ENCODE peak calls at places on chromosomes 6 and 20, in ten cellular contexts. P is NCI-H1092 treated with DMSO at 0.1 percent for 48 hours; K is stimulated activated CD4-positive, alpha-beta T cell treated with anti-CD3 and anti-CD28 coated beads, Interleukin-4, amount 100 ng/mL, for 48 hours; T is H7; R is hypothalamus; Q is amygdala; F is testis; Z is globus pallidus; G is HuH-7.5; E is effector memory CD8-positive, alpha-beta T cell. N is an unnamed sample.

GRCh38 chr20:59435496-59435895 is 135.1 kb downstream of the EDN3 start:
- DNase-seq in G (no peak), P (no peak), Z (no peak), Q (no peak), K (no peak), R (no peak), E (no peak), T (no peak), F (no peak), N (no peak)

GRCh38 chr20:52918311-52918710 is 53.8 kb upstream of the TSHZ2 start:
- DNase-seq in Z (no peak), G (no peak), T (no peak), R (no peak), E (no peak), K (no peak), F (no peak), P (no peak), Q (no peak), N (no peak)

GRCh38 chr6:67131827-67132226 is 1424.8 kb upstream of the EYS start:
- DNase-seq in K (no peak), Q (peak; percentile 64), T (no peak), R (no peak), Z (peak; percentile 74), P (no peak), G (no peak), E (no peak), F (no peak), N (no peak)

GRCh38 chr6:157585274-157586087 is 204.5 kb downstream of the ZDHHC14 start:
- DNase-seq in G (no peak), T (no peak), Z (no peak), Q (no peak), P (no peak), F (no peak), K (no peak), R (no peak), E (no peak), N (no peak)

GRCh38 chr20:51667002-51667408 is 101.2 kb downstream of the ATP9A start:
- DNase-seq in K (no peak), F (no peak), E (peak; percentile 18), Z (no peak), Q (no peak), T (no peak), G (no peak), R (no peak), P (no peak), N (no peak)

GRCh38 chr6:25710287-25710686 is 44.3 kb upstream of the SLC17A4 start:
- DNase-seq in R (no peak), K (no peak), Q (no peak), E (no peak), Z (no peak), P (no peak), T (no peak), F (peak; percentile 84), G (no peak), N (no peak)

GRCh38 chr20:1414982-1415381 is 22.1 kb upstream of the FKBP1A start:
- DNase-seq in T (no peak), P (no peak), Q (no peak), R (no peak), F (no peak), K (no peak), E (no peak), G (no peak), Z (no peak), N (no peak)

GRCh38 chr6:72712921-72713320 is 91.1 kb downstream of the KCNQ5 start:
- DNase-seq in K (no peak), E (no peak), R (no peak), F (no peak), G (no peak), T (no peak), Q (no peak), P (no peak), Z (no peak), N (no peak)

GRCh38 chr20:45445805-45446562 is 23.6 kb upstream of the WFDC2 start:
- DNase-seq in R (no peak), E (no peak), P (no peak), Z (no peak), K (peak; percentile 33), Q (no peak), G (peak; percentile 71), T (peak; percentile 67), F (no peak), N (no peak)

GRCh38 chr6:89797317-89797716 is 22.3 kb downstream of the MDN1 start:
- DNase-seq in G (no peak), P (no peak), K (no peak), R (no peak), Q (no peak), F (no peak), T (no peak), Z (no peak), E (no peak), N (no peak)

GRCh38 chr6:168161371-168161750 is 82.3 kb upstream of the FRMD1 start:
- DNase-seq in P (no peak), R (no peak), K (no peak), G (no peak), Q (no peak), E (no peak), F (no peak), Z (no peak), T (peak; percentile 26), N (no peak)

GRCh38 chr6:111470991-111471390 is 12.0 kb downstream of the REV3L start:
- DNase-seq in Q (no peak), K (no peak), R (no peak), F (no peak), Z (no peak), E (no peak), G (no peak), T (no peak), P (no peak), N (no peak)

GRCh38 chr6:7541175-7542064 is at the start of gene DSP:
- DNase-seq in R (no peak), E (no peak), Q (no peak), F (peak; percentile 41), T (peak; percentile 90), Z (no peak), P (peak; percentile 13), G (peak; percentile 64), K (peak; percentile 11), N (no peak)

GRCh38 chr6:157982580-157983438 is 1.1 kb downstream of the SYNJ2 start:
- DNase-seq in Z (peak; percentile 65), P (no peak), G (peak; percentile 57), E (no peak), T (peak; percentile 63), F (peak; percentile 49), K (no peak), Q (no peak), R (no peak), N (no peak)

N was measured in head of caudate nucleus.